ENCODE peak calls at places on chromosomes 16 and 17, in ten cellular contexts. One of them, this sample, is unnamed.
A peak's percentile ranks its signal among the peaks of the same experiment; 100 is the strongest.

GRCh38 chr17:78241277-78242023 is 10.0 kb downstream of the TMEM235 start:
- DNase-seq in hypothalamus: no peak
- DNase-seq in endothelial cell: no peak
- DNase-seq in sigmoid colon: no peak
- DNase-seq in activated gamma-delta T cell treated with anti-CD3 and anti-CD28 coated beads, Interleukin-2, amount 50 U/mL, for 16 hours: no peak
- DNase-seq in GM23338: peak; percentile 73
- DNase-seq in mesendoderm: peak; percentile 90
- DNase-seq in fibroblast of lung: peak; percentile 59
- DNase-seq in pulmonary artery endothelial cell: peak; percentile 19
- DNase-seq in sciatic nerve: no peak
- DNase-seq in this sample: peak; percentile 65

GRCh38 chr16:79597277-79597676 is 3.3 kb downstream of the MAF start:
- DNase-seq in GM23338: no peak
- DNase-seq in fibroblast of lung: no peak
- DNase-seq in activated gamma-delta T cell treated with anti-CD3 and anti-CD28 coated beads, Interleukin-2, amount 50 U/mL, for 16 hours: no peak
- DNase-seq in sigmoid colon: no peak
- DNase-seq in mesendoderm: no peak
- DNase-seq in sciatic nerve: no peak
- DNase-seq in pulmonary artery endothelial cell: no peak
- DNase-seq in hypothalamus: no peak
- DNase-seq in endothelial cell: no peak
- DNase-seq in this sample: no peak

GRCh38 chr16:23835390-23836077 is at the start of gene PRKCB:
- DNase-seq in hypothalamus: peak; percentile 68
- DNase-seq in activated gamma-delta T cell treated with anti-CD3 and anti-CD28 coated beads, Interleukin-2, amount 50 U/mL, for 16 hours: peak; percentile 81
- DNase-seq in sciatic nerve: peak; percentile 80
- DNase-seq in GM23338: peak; percentile 96
- DNase-seq in mesendoderm: peak; percentile 86
- DNase-seq in fibroblast of lung: peak; percentile 12
- DNase-seq in endothelial cell: peak; percentile 89
- DNase-seq in sigmoid colon: peak; percentile 89
- DNase-seq in pulmonary artery endothelial cell: no peak
- DNase-seq in this sample: peak; percentile 69

GRCh38 chr17:2580156-2580555 is 13.3 kb upstream of the PAFAH1B1 start:
- DNase-seq in pulmonary artery endothelial cell: no peak
- DNase-seq in fibroblast of lung: no peak
- DNase-seq in sigmoid colon: no peak
- DNase-seq in hypothalamus: no peak
- DNase-seq in GM23338: no peak
- DNase-seq in endothelial cell: no peak
- DNase-seq in activated gamma-delta T cell treated with anti-CD3 and anti-CD28 coated beads, Interleukin-2, amount 50 U/mL, for 16 hours: no peak
- DNase-seq in mesendoderm: no peak
- DNase-seq in sciatic nerve: no peak
- DNase-seq in this sample: no peak

GRCh38 chr16:30778549-30779244 is 8.3 kb downstream of the ZNF629 start:
- DNase-seq in mesendoderm: peak; percentile 44
- DNase-seq in sigmoid colon: no peak
- DNase-seq in hypothalamus: no peak
- DNase-seq in fibroblast of lung: no peak
- DNase-seq in sciatic nerve: no peak
- DNase-seq in activated gamma-delta T cell treated with anti-CD3 and anti-CD28 coated beads, Interleukin-2, amount 50 U/mL, for 16 hours: no peak
- DNase-seq in GM23338: peak; percentile 71
- DNase-seq in pulmonary artery endothelial cell: no peak
- DNase-seq in endothelial cell: no peak
- DNase-seq in this sample: no peak

GRCh38 chr17:41625602-41626001 is 1.2 kb upstream of the KRT17 start:
- DNase-seq in pulmonary artery endothelial cell: no peak
- DNase-seq in hypothalamus: no peak
- DNase-seq in mesendoderm: no peak
- DNase-seq in fibroblast of lung: peak; percentile 56
- DNase-seq in sciatic nerve: no peak
- DNase-seq in GM23338: no peak
- DNase-seq in sigmoid colon: peak; percentile 42
- DNase-seq in activated gamma-delta T cell treated with anti-CD3 and anti-CD28 coated beads, Interleukin-2, amount 50 U/mL, for 16 hours: no peak
- DNase-seq in endothelial cell: no peak
- DNase-seq in this sample: no peak

GRCh38 chr17:73067075-73067474 is 25.4 kb downstream of the SLC39A11 start:
- DNase-seq in hypothalamus: no peak
- DNase-seq in endothelial cell: no peak
- DNase-seq in activated gamma-delta T cell treated with anti-CD3 and anti-CD28 coated beads, Interleukin-2, amount 50 U/mL, for 16 hours: no peak
- DNase-seq in sciatic nerve: peak; percentile 10
- DNase-seq in GM23338: no peak
- DNase-seq in mesendoderm: no peak
- DNase-seq in sigmoid colon: no peak
- DNase-seq in pulmonary artery endothelial cell: no peak
- DNase-seq in fibroblast of lung: peak; percentile 38
- DNase-seq in this sample: no peak

GRCh38 chr16:81493755-81494433 is 49.3 kb downstream of the CMIP start:
- DNase-seq in GM23338: no peak
- DNase-seq in endothelial cell: no peak
- DNase-seq in activated gamma-delta T cell treated with anti-CD3 and anti-CD28 coated beads, Interleukin-2, amount 50 U/mL, for 16 hours: peak; percentile 25
- DNase-seq in sciatic nerve: no peak
- DNase-seq in pulmonary artery endothelial cell: no peak
- DNase-seq in mesendoderm: peak; percentile 65
- DNase-seq in sigmoid colon: no peak
- DNase-seq in hypothalamus: no peak
- DNase-seq in fibroblast of lung: peak; percentile 86
- DNase-seq in this sample: peak; percentile 52

GRCh38 chr17:9467518-9467917 is 108.1 kb downstream of the STX8 start:
- DNase-seq in sigmoid colon: no peak
- DNase-seq in activated gamma-delta T cell treated with anti-CD3 and anti-CD28 coated beads, Interleukin-2, amount 50 U/mL, for 16 hours: no peak
- DNase-seq in sciatic nerve: no peak
- DNase-seq in mesendoderm: peak; percentile 68
- DNase-seq in GM23338: peak; percentile 81
- DNase-seq in hypothalamus: no peak
- DNase-seq in pulmonary artery endothelial cell: no peak
- DNase-seq in fibroblast of lung: no peak
- DNase-seq in endothelial cell: peak; percentile 28
- DNase-seq in this sample: no peak

GRCh38 chr17:62950067-62950466 is 16.0 kb upstream of the TANC2 start:
- DNase-seq in fibroblast of lung: peak; percentile 77
- DNase-seq in sciatic nerve: no peak
- DNase-seq in hypothalamus: no peak
- DNase-seq in activated gamma-delta T cell treated with anti-CD3 and anti-CD28 coated beads, Interleukin-2, amount 50 U/mL, for 16 hours: no peak
- DNase-seq in sigmoid colon: no peak
- DNase-seq in GM23338: no peak
- DNase-seq in mesendoderm: peak; percentile 6
- DNase-seq in endothelial cell: no peak
- DNase-seq in pulmonary artery endothelial cell: no peak
- DNase-seq in this sample: peak; percentile 29